ENCODE peak calls at places on chromosomes 4 and X, in four cellular contexts. T is fibroblast of lung, N is breast epithelium, M is GM10248. V is an unnamed sample.

GRCh38 chrX:103734125-103734760 is 23.5 kb downstream of the TMEM31 start:
- DNase-seq in M (no peak), N (no peak), T (peak), V (no peak)

GRCh38 chr4:140157341-140157740 is 3.4 kb upstream of the MAML3 start:
- DNase-seq in M (no peak), T (no peak), N (no peak), V (no peak)

GRCh38 chr4:126572264-126572663 is 1060.5 kb upstream of the INTU start:
- DNase-seq in T (no peak), M (no peak), N (no peak), V (no peak)

GRCh38 chrX:79645749-79646148 is 278.6 kb upstream of the ITM2A start:
- DNase-seq in T (no peak), N (no peak), M (no peak), V (no peak)

GRCh38 chr4:185465707-185466106 is 5.8 kb downstream of the CCDC110 start:
- DNase-seq in M (no peak), T (no peak), N (no peak), V (no peak)

GRCh38 chrX:15598031-15598430 is 2.7 kb downstream of the ACE2 start:
- DNase-seq in T (no peak), M (no peak), N (no peak), V (no peak)

GRCh38 chr4:152556283-152556682 is 20.4 kb upstream of the FBXW7 start:
- DNase-seq in M (no peak), T (no peak), N (no peak), V (no peak)

GRCh38 chrX:24025741-24026402 is 1.1 kb downstream of the KLHL15 start:
- DNase-seq in M (no peak), T (peak), N (peak), V (no peak)

GRCh38 chr4:18042754-18043153 is 21.2 kb upstream of the LCORL start:
- DNase-seq in T (no peak), M (no peak), N (no peak), V (no peak)

GRCh38 chr4:184653650-184654049 is 4.1 kb downstream of the PRIMPOL start:
- DNase-seq in N (no peak), M (no peak), T (no peak), V (no peak)

GRCh38 chr4:123848615-123849014 is 452.0 kb downstream of the SPRY1 start:
- DNase-seq in N (no peak), M (no peak), T (no peak), V (no peak)
- TF ChIP-seq CTCF in N (no peak), M (no peak), T (no peak), V (no peak)

GRCh38 chr4:164977243-164978164 is at the start of gene TRIM61:
- DNase-seq in T (peak), N (no peak), M (peak), V (no peak)
- TF ChIP-seq CTCF in T (peak), N (no peak), M (peak), V (no peak)

DNA sequence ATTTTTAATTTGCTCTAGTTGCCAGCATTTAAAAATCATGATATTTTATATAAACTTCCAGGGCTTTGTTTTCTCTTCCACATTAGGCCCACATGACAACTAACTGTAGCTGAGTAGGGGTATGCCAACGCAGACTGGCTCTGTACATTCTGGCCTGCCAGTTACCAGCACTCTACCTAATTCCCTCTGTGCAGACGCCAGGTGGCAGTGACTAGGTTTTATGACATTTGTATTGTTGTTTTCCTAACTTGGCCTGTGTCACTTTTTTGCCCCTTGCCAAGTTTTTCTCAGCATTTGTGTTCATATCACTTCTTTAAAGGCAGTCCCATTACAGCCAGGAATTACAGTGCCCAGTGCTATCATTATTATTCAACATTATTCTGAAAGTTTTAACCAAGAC is 347.5 kb downstream of the NKX6-1 start:
- DNase-seq in T (no peak), N (no peak), M (no peak), V (no peak)
- TF ChIP-seq CTCF in T (no peak), N (no peak), M (no peak), V (no peak)

GRCh38 chr4:26061248-26061986 is 147.4 kb downstream of the SMIM20 start:
- DNase-seq in T (peak), N (no peak), M (peak), V (no peak)
- TF ChIP-seq CTCF in T (peak), N (no peak), M (peak), V (peak)

GRCh38 chrX:48826135-48826875 is at the start of gene ERAS:
- DNase-seq in N (no peak), M (no peak), T (no peak), V (no peak)
- TF ChIP-seq CTCF in N (no peak), M (peak), T (no peak), V (no peak)

GRCh38 chrX:37984880-37985279 is 21.5 kb upstream of the SYTL5 start:
- DNase-seq in M (no peak), T (no peak), N (no peak), V (no peak)
- TF ChIP-seq CTCF in M (no peak), T (no peak), N (no peak), V (no peak)

GRCh38 chrX:11758400-11759171 is 549 bp downstream of the MSL3 start:
- DNase-seq in M (peak), T (peak), N (peak), V (peak)
- TF ChIP-seq CTCF in M (peak), T (peak), N (peak), V (peak)

DNA sequence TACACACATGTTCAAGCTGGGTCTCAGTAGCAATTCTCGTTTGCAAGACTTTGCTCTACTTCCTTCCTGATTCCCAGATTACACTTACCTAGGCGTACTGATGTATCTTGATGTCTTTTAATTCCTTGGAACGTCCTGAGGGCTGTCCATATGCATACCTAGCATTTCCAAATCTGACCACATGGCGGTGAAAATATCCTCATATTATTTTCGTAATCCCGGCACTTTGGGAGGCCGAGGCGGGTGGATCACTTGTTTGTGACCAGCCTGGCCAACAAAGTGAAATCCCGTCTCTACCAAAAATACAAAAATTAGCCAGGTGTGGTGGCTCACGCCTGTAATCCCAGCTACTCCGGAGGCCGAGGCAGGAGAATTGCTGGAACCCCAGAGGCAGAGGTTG is 1786.3 kb upstream of the TENM3 start:
- DNase-seq in N (no peak), M (no peak), T (no peak), V (no peak)
- TF ChIP-seq CTCF in N (no peak), M (no peak), T (no peak), V (peak)